ENCODE peak calls at places on chromosomes 13 and 19, in ten cellular contexts. One of them, this sample, is unnamed.

GRCh38 chr19:17041994-17042393 is 15.4 kb upstream of the CPAMD8 start:
- DNase-seq in activated T-helper 1 cell treated with Interleukin-2 at 50 U/mL for 16 hours: no peak
- DNase-seq in Panc1: no peak
- DNase-seq in AG04450: no peak
- DNase-seq in COR-L47: peak; percentile 28
- DNase-seq in stimulated activated CD4-positive, alpha-beta T cell treated with anti-CD3 and anti-CD28 coated beads, Interleukin-12 subunit alpha, Interleukin-12 subunit beta, amount 100 ng/mL, for 4 hours: no peak
- DNase-seq in CD8-positive, alpha-beta T cell: no peak
- DNase-seq in cerebellum: no peak
- DNase-seq in AG08396: no peak
- DNase-seq in fibroblast of pulmonary artery: peak; percentile 62
- DNase-seq in this sample: no peak

GRCh38 chr19:47813304-47813994 is 8.3 kb upstream of the CRX start:
- DNase-seq in activated T-helper 1 cell treated with Interleukin-2 at 50 U/mL for 16 hours: peak; percentile 52
- DNase-seq in Panc1: no peak
- DNase-seq in AG04450: no peak
- DNase-seq in COR-L47: peak; percentile 33
- DNase-seq in stimulated activated CD4-positive, alpha-beta T cell treated with anti-CD3 and anti-CD28 coated beads, Interleukin-12 subunit alpha, Interleukin-12 subunit beta, amount 100 ng/mL, for 4 hours: peak; percentile 82
- DNase-seq in CD8-positive, alpha-beta T cell: peak; percentile 82
- DNase-seq in cerebellum: peak; percentile 10
- DNase-seq in AG08396: peak; percentile 79
- DNase-seq in fibroblast of pulmonary artery: peak; percentile 50
- DNase-seq in this sample: peak; percentile 81

GRCh38 chr19:17473041-17473440 is 2.7 kb downstream of the SLC27A1 start:
- DNase-seq in activated T-helper 1 cell treated with Interleukin-2 at 50 U/mL for 16 hours: no peak
- DNase-seq in Panc1: no peak
- DNase-seq in AG04450: peak; percentile 57
- DNase-seq in COR-L47: no peak
- DNase-seq in stimulated activated CD4-positive, alpha-beta T cell treated with anti-CD3 and anti-CD28 coated beads, Interleukin-12 subunit alpha, Interleukin-12 subunit beta, amount 100 ng/mL, for 4 hours: no peak
- DNase-seq in CD8-positive, alpha-beta T cell: no peak
- DNase-seq in cerebellum: no peak
- DNase-seq in AG08396: no peak
- DNase-seq in fibroblast of pulmonary artery: peak; percentile 79
- DNase-seq in this sample: peak; percentile 60

GRCh38 chr13:101306773-101307172 is 109.5 kb downstream of the NALCN start:
- DNase-seq in activated T-helper 1 cell treated with Interleukin-2 at 50 U/mL for 16 hours: no peak
- DNase-seq in Panc1: no peak
- DNase-seq in AG04450: no peak
- DNase-seq in COR-L47: no peak
- DNase-seq in stimulated activated CD4-positive, alpha-beta T cell treated with anti-CD3 and anti-CD28 coated beads, Interleukin-12 subunit alpha, Interleukin-12 subunit beta, amount 100 ng/mL, for 4 hours: no peak
- DNase-seq in CD8-positive, alpha-beta T cell: no peak
- DNase-seq in cerebellum: no peak
- DNase-seq in AG08396: no peak
- DNase-seq in fibroblast of pulmonary artery: no peak
- DNase-seq in this sample: no peak

GRCh38 chr19:6610934-6611370 is 20.0 kb upstream of the CD70 start:
- DNase-seq in activated T-helper 1 cell treated with Interleukin-2 at 50 U/mL for 16 hours: no peak
- DNase-seq in Panc1: no peak
- DNase-seq in AG04450: no peak
- DNase-seq in COR-L47: no peak
- DNase-seq in stimulated activated CD4-positive, alpha-beta T cell treated with anti-CD3 and anti-CD28 coated beads, Interleukin-12 subunit alpha, Interleukin-12 subunit beta, amount 100 ng/mL, for 4 hours: no peak
- DNase-seq in CD8-positive, alpha-beta T cell: no peak
- DNase-seq in cerebellum: no peak
- DNase-seq in AG08396: peak; percentile 48
- DNase-seq in fibroblast of pulmonary artery: peak; percentile 72
- DNase-seq in this sample: peak; percentile 58

GRCh38 chr19:40974633-40975037 is 16.4 kb upstream of the CYP2B6 start:
- DNase-seq in activated T-helper 1 cell treated with Interleukin-2 at 50 U/mL for 16 hours: peak; percentile 58
- DNase-seq in Panc1: peak; percentile 22
- DNase-seq in AG04450: peak; percentile 57
- DNase-seq in COR-L47: peak; percentile 35
- DNase-seq in stimulated activated CD4-positive, alpha-beta T cell treated with anti-CD3 and anti-CD28 coated beads, Interleukin-12 subunit alpha, Interleukin-12 subunit beta, amount 100 ng/mL, for 4 hours: peak; percentile 72
- DNase-seq in CD8-positive, alpha-beta T cell: peak; percentile 89
- DNase-seq in cerebellum: peak; percentile 6
- DNase-seq in AG08396: peak; percentile 83
- DNase-seq in fibroblast of pulmonary artery: peak; percentile 86
- DNase-seq in this sample: peak; percentile 76

GRCh38 chr13:22108283-22108897 is 437.5 kb downstream of the FGF9 start:
- DNase-seq in activated T-helper 1 cell treated with Interleukin-2 at 50 U/mL for 16 hours: no peak
- DNase-seq in Panc1: no peak
- DNase-seq in AG04450: no peak
- DNase-seq in COR-L47: no peak
- DNase-seq in stimulated activated CD4-positive, alpha-beta T cell treated with anti-CD3 and anti-CD28 coated beads, Interleukin-12 subunit alpha, Interleukin-12 subunit beta, amount 100 ng/mL, for 4 hours: no peak
- DNase-seq in CD8-positive, alpha-beta T cell: no peak
- DNase-seq in cerebellum: no peak
- DNase-seq in AG08396: peak; percentile 41
- DNase-seq in fibroblast of pulmonary artery: no peak
- DNase-seq in this sample: no peak

GRCh38 chr13:41648314-41648935 is 191.1 kb downstream of the RGCC start:
- DNase-seq in activated T-helper 1 cell treated with Interleukin-2 at 50 U/mL for 16 hours: no peak
- DNase-seq in Panc1: peak; percentile 48
- DNase-seq in AG04450: peak; percentile 21
- DNase-seq in COR-L47: no peak
- DNase-seq in stimulated activated CD4-positive, alpha-beta T cell treated with anti-CD3 and anti-CD28 coated beads, Interleukin-12 subunit alpha, Interleukin-12 subunit beta, amount 100 ng/mL, for 4 hours: no peak
- DNase-seq in CD8-positive, alpha-beta T cell: no peak
- DNase-seq in cerebellum: no peak
- DNase-seq in AG08396: no peak
- DNase-seq in fibroblast of pulmonary artery: peak; percentile 86
- DNase-seq in this sample: peak; percentile 74

GRCh38 chr13:35768126-35768525 is 291.6 kb upstream of the MAB21L1 start:
- DNase-seq in activated T-helper 1 cell treated with Interleukin-2 at 50 U/mL for 16 hours: no peak
- DNase-seq in Panc1: no peak
- DNase-seq in AG04450: no peak
- DNase-seq in COR-L47: peak; percentile 91
- DNase-seq in stimulated activated CD4-positive, alpha-beta T cell treated with anti-CD3 and anti-CD28 coated beads, Interleukin-12 subunit alpha, Interleukin-12 subunit beta, amount 100 ng/mL, for 4 hours: no peak
- DNase-seq in CD8-positive, alpha-beta T cell: no peak
- DNase-seq in cerebellum: no peak
- DNase-seq in AG08396: no peak
- DNase-seq in fibroblast of pulmonary artery: no peak
- DNase-seq in this sample: no peak

GRCh38 chr13:26051231-26052135 is at the start of gene SHISA2:
- DNase-seq in activated T-helper 1 cell treated with Interleukin-2 at 50 U/mL for 16 hours: peak; percentile 33
- DNase-seq in Panc1: no peak
- DNase-seq in AG04450: no peak
- DNase-seq in COR-L47: peak; percentile 57
- DNase-seq in stimulated activated CD4-positive, alpha-beta T cell treated with anti-CD3 and anti-CD28 coated beads, Interleukin-12 subunit alpha, Interleukin-12 subunit beta, amount 100 ng/mL, for 4 hours: peak; percentile 36
- DNase-seq in CD8-positive, alpha-beta T cell: peak; percentile 61
- DNase-seq in cerebellum: peak; percentile 70
- DNase-seq in AG08396: peak; percentile 79
- DNase-seq in fibroblast of pulmonary artery: peak; percentile 57
- DNase-seq in this sample: no peak

GRCh38 chr13:38687246-38688229 is 661 bp downstream of the FREM2 start:
- DNase-seq in activated T-helper 1 cell treated with Interleukin-2 at 50 U/mL for 16 hours: no peak
- DNase-seq in Panc1: no peak
- DNase-seq in AG04450: no peak
- DNase-seq in COR-L47: no peak
- DNase-seq in stimulated activated CD4-positive, alpha-beta T cell treated with anti-CD3 and anti-CD28 coated beads, Interleukin-12 subunit alpha, Interleukin-12 subunit beta, amount 100 ng/mL, for 4 hours: no peak
- DNase-seq in CD8-positive, alpha-beta T cell: no peak
- DNase-seq in cerebellum: no peak
- DNase-seq in AG08396: no peak
- DNase-seq in fibroblast of pulmonary artery: no peak
- DNase-seq in this sample: no peak

GRCh38 chr19:41911889-41912731 is 16.1 kb downstream of the ERFL start:
- DNase-seq in activated T-helper 1 cell treated with Interleukin-2 at 50 U/mL for 16 hours: no peak
- DNase-seq in Panc1: no peak
- DNase-seq in AG04450: no peak
- DNase-seq in COR-L47: no peak
- DNase-seq in stimulated activated CD4-positive, alpha-beta T cell treated with anti-CD3 and anti-CD28 coated beads, Interleukin-12 subunit alpha, Interleukin-12 subunit beta, amount 100 ng/mL, for 4 hours: no peak
- DNase-seq in CD8-positive, alpha-beta T cell: no peak
- DNase-seq in cerebellum: no peak
- DNase-seq in AG08396: no peak
- DNase-seq in fibroblast of pulmonary artery: no peak
- DNase-seq in this sample: no peak

GRCh38 chr13:106521101-106521799 is 14.2 kb downstream of the EFNB2 start:
- DNase-seq in activated T-helper 1 cell treated with Interleukin-2 at 50 U/mL for 16 hours: no peak
- DNase-seq in Panc1: no peak
- DNase-seq in AG04450: no peak
- DNase-seq in COR-L47: peak; percentile 39
- DNase-seq in stimulated activated CD4-positive, alpha-beta T cell treated with anti-CD3 and anti-CD28 coated beads, Interleukin-12 subunit alpha, Interleukin-12 subunit beta, amount 100 ng/mL, for 4 hours: no peak
- DNase-seq in CD8-positive, alpha-beta T cell: no peak
- DNase-seq in cerebellum: no peak
- DNase-seq in AG08396: no peak
- DNase-seq in fibroblast of pulmonary artery: no peak
- DNase-seq in this sample: no peak

GRCh38 chr13:99614465-99614885 is 113.2 kb downstream of the TM9SF2 start:
- DNase-seq in activated T-helper 1 cell treated with Interleukin-2 at 50 U/mL for 16 hours: no peak
- DNase-seq in Panc1: no peak
- DNase-seq in AG04450: no peak
- DNase-seq in COR-L47: no peak
- DNase-seq in stimulated activated CD4-positive, alpha-beta T cell treated with anti-CD3 and anti-CD28 coated beads, Interleukin-12 subunit alpha, Interleukin-12 subunit beta, amount 100 ng/mL, for 4 hours: no peak
- DNase-seq in CD8-positive, alpha-beta T cell: peak; percentile 22
- DNase-seq in cerebellum: no peak
- DNase-seq in AG08396: peak; percentile 16
- DNase-seq in fibroblast of pulmonary artery: peak; percentile 33
- DNase-seq in this sample: peak; percentile 21

GRCh38 chr19:2719910-2720776 is 1.0 kb downstream of the DIRAS1 start:
- DNase-seq in activated T-helper 1 cell treated with Interleukin-2 at 50 U/mL for 16 hours: no peak
- DNase-seq in Panc1: no peak
- DNase-seq in AG04450: no peak
- DNase-seq in COR-L47: no peak
- DNase-seq in stimulated activated CD4-positive, alpha-beta T cell treated with anti-CD3 and anti-CD28 coated beads, Interleukin-12 subunit alpha, Interleukin-12 subunit beta, amount 100 ng/mL, for 4 hours: no peak
- DNase-seq in CD8-positive, alpha-beta T cell: no peak
- DNase-seq in cerebellum: no peak
- DNase-seq in AG08396: peak; percentile 90
- DNase-seq in fibroblast of pulmonary artery: no peak
- DNase-seq in this sample: no peak

GRCh38 chr13:28761586-28761985 is 42.8 kb upstream of the SLC46A3 start:
- DNase-seq in activated T-helper 1 cell treated with Interleukin-2 at 50 U/mL for 16 hours: no peak
- DNase-seq in Panc1: no peak
- DNase-seq in AG04450: no peak
- DNase-seq in COR-L47: no peak
- DNase-seq in stimulated activated CD4-positive, alpha-beta T cell treated with anti-CD3 and anti-CD28 coated beads, Interleukin-12 subunit alpha, Interleukin-12 subunit beta, amount 100 ng/mL, for 4 hours: no peak
- DNase-seq in CD8-positive, alpha-beta T cell: no peak
- DNase-seq in cerebellum: no peak
- DNase-seq in AG08396: no peak
- DNase-seq in fibroblast of pulmonary artery: no peak
- DNase-seq in this sample: no peak

This sample was measured in H4.